ENCODE peak calls at places on chromosomes 2 and 18, in seven cellular contexts. T, J, P, A, Y, I and Z are unnamed samples. For H3K4me1, the result is how much of the 10 kb centered on the place peaks cover.

GRCh38 chr18:78017869-78018268 is 768.2 kb downstream of the GALR1 start:
- DNase-seq in T (no peak), J (no peak), P (no peak), A (no peak), Y (no peak), I (no peak), Z (no peak)

GRCh38 chr2:62765619-62766376 is 60.3 kb downstream of the EHBP1 start:
- DNase-seq in T (peak), J (peak), P (no peak), A (no peak), Y (no peak), I (no peak), Z (no peak)

GRCh38 chr2:88656690-88657089 is 29.4 kb upstream of the EIF2AK3 start:
- DNase-seq in T (peak), J (peak), P (no peak), A (no peak), Y (no peak), I (no peak), Z (no peak)

GRCh38 chr2:96437512-96437911 is 67.6 kb downstream of the NEURL3 start:
- DNase-seq in T (no peak), J (no peak), P (peak), A (no peak), Y (no peak), I (no peak), Z (no peak)

GRCh38 chr2:25347205-25347815 is 5.6 kb upstream of the DNMT3A start:
- DNase-seq in T (peak), J (peak), P (no peak), A (no peak), Y (peak), I (peak), Z (peak)

GRCh38 chr2:188032306-188032705 is 259.4 kb upstream of the GULP1 start:
- DNase-seq in T (no peak), J (no peak), P (no peak), A (no peak), Y (no peak), I (no peak), Z (no peak)

GRCh38 chr2:43989549-43989948 is 6.2 kb downstream of the LRPPRC start:
- DNase-seq in T (no peak), J (no peak), P (no peak), A (no peak), Y (no peak), I (no peak), Z (no peak)

GRCh38 chr2:177592945-177593344 is 200.4 kb downstream of the AGPS start:
- DNase-seq in T (no peak), J (no peak), P (no peak), A (no peak), Y (no peak), I (no peak), Z (no peak)

GRCh38 chr2:24919100-24919976 is 699 bp downstream of the ADCY3 start:
- DNase-seq in T (peak), J (no peak), P (peak), A (peak), Y (peak), I (no peak), Z (peak)

GRCh38 chr2:101374821-101375561 is 12.3 kb downstream of the CREG2 start:
- DNase-seq in T (no peak), J (no peak), P (no peak), A (no peak), Y (no peak), I (no peak), Z (no peak)

GRCh38 chr2:70258532-70258875 is 567 bp downstream of the PCYOX1 start:
- DNase-seq in T (peak), J (no peak), P (peak), A (no peak), Y (peak), I (peak), Z (no peak)

GRCh38 chr2:217636578-217637267 is 366.1 kb downstream of the TNS1 start:
- DNase-seq in T (no peak), J (no peak), P (no peak), A (no peak), Y (no peak), I (no peak), Z (no peak)

GRCh38 chr2:202609381-202610145 is 25.2 kb upstream of the FAM117B start:
- DNase-seq in T (peak), J (no peak), P (no peak), A (no peak), Y (peak), I (no peak), Z (peak)

GRCh38 chr18:73431620-73432019 is 563.8 kb upstream of the NETO1 start:
- DNase-seq in T (peak), J (no peak), P (no peak), A (no peak), Y (peak), I (peak), Z (peak)

GRCh38 chr2:99689135-99689742 is 199.4 kb upstream of the REV1 start:
- DNase-seq in T (no peak), J (no peak), P (no peak), A (no peak), Y (no peak), I (no peak), Z (no peak)

GRCh38 chr18:63758616-63759015 is 16.6 kb upstream of the SERPINB7 start:
- DNase-seq in T (no peak), J (peak), P (no peak), A (no peak), Y (no peak), I (no peak), Z (no peak)

GRCh38 chr18:61975526-61976326 is 82.9 kb upstream of the RNF152 start:
- DNase-seq in T (no peak), J (no peak), P (no peak), A (no peak), Y (no peak), I (no peak), Z (no peak)

GRCh38 chr2:19474128-19474527 is 115.7 kb upstream of the OSR1 start:
- DNase-seq in T (peak), J (peak), P (no peak), A (peak), Y (peak), I (no peak), Z (peak)

GRCh38 chr2:190627881-190628412 is 20.9 kb upstream of the NAB1 start:
- DNase-seq in T (peak), J (peak), P (peak), A (no peak), Y (no peak), I (peak), Z (no peak)

GRCh38 chr18:76354348-76354747 is 140.7 kb downstream of the ZNF516 start:
- DNase-seq in T (peak), J (peak), P (no peak), A (no peak), Y (peak), I (no peak), Z (peak)

GRCh38 chr18:48866028-48866733 is 84.6 kb downstream of the SMAD7 start:
- DNase-seq in T (peak), J (peak), P (no peak), A (no peak), Y (no peak), I (no peak), Z (peak)

GRCh38 chr2:19051238-19051831 is 307.1 kb downstream of the OSR1 start:
- DNase-seq in T (no peak), J (no peak), P (no peak), A (no peak), Y (no peak), I (no peak), Z (no peak)

GRCh38 chr2:45256867-45257641 is 247.8 kb upstream of the SIX2 start:
- DNase-seq in T (no peak), J (no peak), P (no peak), A (no peak), Y (no peak), I (peak), Z (no peak)

GRCh38 chr2:129885735-129886134 is 93.7 kb upstream of the RAB6C start:
- DNase-seq in T (no peak), J (no peak), P (peak), A (no peak), Y (no peak), I (peak), Z (no peak)

GRCh38 chr2:234495801-234496441 is 960 bp downstream of the ARL4C start:
- DNase-seq in T (peak), J (peak), P (no peak), A (no peak), Y (no peak), I (peak), Z (no peak)

GRCh38 chr2:64491426-64491825 is 32.7 kb upstream of the AFTPH start:
- DNase-seq in T (peak), J (peak), P (no peak), A (no peak), Y (no peak), I (no peak), Z (peak)

GRCh38 chr2:45167885-45168284 is 158.6 kb upstream of the SIX2 start:
- DNase-seq in T (no peak), J (no peak), P (no peak), A (no peak), Y (no peak), I (peak), Z (no peak)

GRCh38 chr2:50492452-50492851 is 539.5 kb downstream of the NRXN1 start:
- DNase-seq in T (peak), J (peak), P (peak), A (no peak), Y (peak), I (peak), Z (no peak)

GRCh38 chr2:171362396-171362795 is 71.4 kb downstream of the METTL8 start:
- DNase-seq in T (no peak), J (no peak), P (no peak), A (no peak), Y (no peak), I (no peak), Z (no peak)

GRCh38 chr2:27887830-27888229 is 2.4 kb downstream of the RBKS start:
- DNase-seq in T (no peak), J (no peak), P (no peak), A (no peak), Y (no peak), I (no peak), Z (no peak)

GRCh38 chr18:43965691-43966090 is 688.4 kb upstream of the SYT4 start:
- DNase-seq in T (no peak), J (no peak), P (no peak), A (no peak), Y (no peak), I (no peak), Z (no peak)

GRCh38 chr2:29803541-29803940 is 117.8 kb downstream of the ALK start:
- DNase-seq in T (no peak), J (peak), P (no peak), A (no peak), Y (no peak), I (no peak), Z (peak)

GRCh38 chr2:96407919-96408550 is 72.5 kb downstream of the NCAPH start:
- DNase-seq in T (no peak), J (no peak), P (no peak), A (no peak), Y (no peak), I (no peak), Z (no peak)

GRCh38 chr2:120632796-120633646 is 102.6 kb upstream of the GLI2 start:
- DNase-seq in T (no peak), J (no peak), P (no peak), A (no peak), Y (no peak), I (no peak), Z (no peak)

DNA sequence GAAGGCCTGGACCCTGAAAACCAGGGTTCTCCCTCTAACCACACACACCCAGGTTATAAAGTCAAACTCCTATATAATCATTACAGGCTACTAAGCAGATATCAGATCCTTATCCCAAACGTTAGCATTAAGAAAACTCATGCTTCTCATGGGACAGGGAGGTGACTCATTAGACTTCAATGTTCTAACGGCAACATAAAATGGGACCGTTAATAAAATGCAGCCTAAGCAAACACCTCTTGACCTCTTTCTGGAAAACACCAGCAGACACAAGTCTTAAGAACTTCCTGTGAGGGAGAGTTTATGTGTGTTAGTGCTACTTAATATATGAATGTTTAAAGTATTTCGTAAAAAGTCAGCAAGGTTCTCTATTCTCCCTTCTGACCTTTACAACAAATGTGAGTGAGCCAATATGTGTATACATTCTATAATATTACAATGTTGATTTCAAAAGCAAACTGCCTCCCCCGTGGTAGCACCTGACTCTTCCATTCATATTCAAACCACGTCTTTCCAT is 31.7 kb downstream of the LPIN2 start:
- DNase-seq in T (peak), J (peak), P (no peak), A (no peak), Y (peak), I (no peak), Z (peak)
- H3K4me1 ChIP-seq in T (half or more), J (under half), P (under half), A (half or more), Y (under half), I (under half), Z (under half)

GRCh38 chr2:174644406-174644805 is 46.8 kb upstream of the WIPF1 start:
- DNase-seq in T (no peak), J (no peak), P (no peak), A (no peak), Y (no peak), I (no peak), Z (no peak)
- H3K27ac ChIP-seq in T (no peak), J (no peak), P (no peak), A (no peak), Y (no peak), I (no peak), Z (no peak)

GRCh38 chr2:197249771-197250397 is 60.7 kb downstream of the ANKRD44 start:
- DNase-seq in T (no peak), J (no peak), P (no peak), A (no peak), Y (no peak), I (no peak), Z (no peak)
- H3K4me1 ChIP-seq in T (under half), J (under half), P (under half), A (half or more), Y (under half), I (under half), Z (under half)

GRCh38 chr2:111662771-111663470 is 221.1 kb downstream of the ANAPC1 start:
- DNase-seq in T (peak), J (peak), P (no peak), A (no peak), Y (peak), I (no peak), Z (no peak)
- H3K27ac ChIP-seq in T (peak), J (peak), P (no peak), A (no peak), Y (peak), I (no peak), Z (peak)

DNA sequence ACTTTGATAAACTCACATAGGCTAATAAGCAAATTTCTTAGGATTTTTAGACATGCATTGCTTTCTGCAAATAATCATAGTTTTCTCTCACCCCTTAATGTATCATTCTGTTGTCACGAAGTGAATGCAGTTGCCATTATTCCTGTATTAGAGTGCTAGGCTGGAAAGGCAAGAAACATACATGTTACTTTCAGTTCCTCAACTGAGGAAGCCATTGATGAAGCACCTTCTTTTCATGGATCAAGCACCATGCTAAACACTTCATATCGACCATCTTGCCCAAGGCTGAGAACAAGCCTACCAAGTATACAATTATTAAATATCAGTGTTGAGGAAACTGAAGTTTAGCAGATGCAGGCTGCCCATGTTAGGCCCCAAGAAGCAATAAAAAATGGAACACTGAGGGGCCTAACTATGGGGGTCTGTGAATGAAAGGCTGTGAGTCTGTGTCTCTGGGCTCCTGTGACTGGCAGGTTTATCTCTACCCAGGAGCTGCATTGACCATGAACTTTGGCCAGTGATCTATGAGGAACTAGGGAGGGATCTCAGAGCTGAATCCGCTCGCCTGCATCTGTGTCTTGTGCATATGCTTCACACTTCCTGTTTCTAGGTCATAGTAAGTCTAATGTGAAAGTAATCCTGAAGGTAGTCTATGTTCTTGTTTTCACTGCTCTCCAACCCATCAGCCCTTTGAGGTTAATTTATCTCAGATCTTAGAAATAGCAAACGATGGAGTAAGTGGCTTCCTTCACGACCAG is 16.0 kb upstream of the TSPYL6 start:
- DNase-seq in T (no peak), J (no peak), P (peak), A (no peak), Y (no peak), I (no peak), Z (no peak)
- H3K4me1 ChIP-seq in T (under half), J (under half), P (under half), A (under half), Y (under half), I (under half), Z (under half)